ENCODE peak calls at places on chromosomes 2 and 18, in ten cellular contexts. Q, E, W, F, T, X, R, C, D and S are unnamed samples.

GRCh38 chr2:17628349-17629261 is 88.1 kb downstream of the VSNL1 start:
- DNase-seq in Q (no peak), E (no peak), W (no peak), F (no peak), T (no peak), X (no peak), R (no peak), C (no peak), D (peak), S (no peak)

GRCh38 chr2:56589194-56589593 is 405.4 kb downstream of the CCDC85A start:
- DNase-seq in Q (no peak), E (no peak), W (no peak), F (no peak), T (no peak), X (no peak), R (no peak), C (no peak), D (peak), S (no peak)

GRCh38 chr2:23578964-23579671 is 194.1 kb downstream of the KLHL29 start:
- DNase-seq in Q (no peak), E (no peak), W (peak), F (no peak), T (no peak), X (no peak), R (no peak), C (no peak), D (no peak), S (no peak)

GRCh38 chr18:46215902-46216723 is 111.9 kb downstream of the HAUS1 start:
- DNase-seq in Q (no peak), E (no peak), W (no peak), F (no peak), T (no peak), X (no peak), R (no peak), C (no peak), D (no peak), S (no peak)

GRCh38 chr2:63000801-63001200 is 49.8 kb upstream of the OTX1 start:
- DNase-seq in Q (no peak), E (no peak), W (no peak), F (no peak), T (no peak), X (no peak), R (no peak), C (no peak), D (no peak), S (no peak)

GRCh38 chr2:61145990-61146389 is 16.0 kb upstream of the C2orf74 start:
- DNase-seq in Q (no peak), E (no peak), W (no peak), F (no peak), T (no peak), X (no peak), R (no peak), C (no peak), D (no peak), S (no peak)

GRCh38 chr2:23595601-23596251 is 210.7 kb downstream of the KLHL29 start:
- DNase-seq in Q (no peak), E (peak), W (no peak), F (peak), T (no peak), X (no peak), R (no peak), C (no peak), D (peak), S (peak)

GRCh38 chr2:36433311-36434217 is 78.0 kb downstream of the CRIM1 start:
- DNase-seq in Q (no peak), E (peak), W (no peak), F (no peak), T (no peak), X (no peak), R (no peak), C (no peak), D (peak), S (peak)

GRCh38 chr2:163441603-163442002 is 294.2 kb downstream of the FIGN start:
- DNase-seq in Q (no peak), E (no peak), W (no peak), F (no peak), T (no peak), X (no peak), R (no peak), C (no peak), D (peak), S (peak)

GRCh38 chr2:176614049-176614448 is 344.8 kb downstream of the MTX2 start:
- DNase-seq in Q (no peak), E (no peak), W (peak), F (no peak), T (no peak), X (no peak), R (no peak), C (no peak), D (no peak), S (no peak)

GRCh38 chr2:8882094-8882493 is 44.7 kb upstream of the KIDINS220 start:
- DNase-seq in Q (no peak), E (no peak), W (no peak), F (no peak), T (no peak), X (no peak), R (no peak), C (no peak), D (peak), S (peak)

GRCh38 chr2:188291142-188291616 is 495 bp upstream of the GULP1 start:
- DNase-seq in Q (no peak), E (no peak), W (peak), F (peak), T (no peak), X (no peak), R (no peak), C (peak), D (no peak), S (peak)

GRCh38 chr2:148303166-148303565 is 282.3 kb downstream of the MBD5 start:
- DNase-seq in Q (no peak), E (no peak), W (no peak), F (no peak), T (no peak), X (no peak), R (no peak), C (no peak), D (no peak), S (peak)

GRCh38 chr2:223416826-223417610 is 185.1 kb downstream of the SCG2 start:
- DNase-seq in Q (no peak), E (no peak), W (no peak), F (no peak), T (no peak), X (no peak), R (no peak), C (no peak), D (peak), S (no peak)

GRCh38 chr2:86622878-86623548 is 652 bp downstream of the RNF103 start:
- DNase-seq in Q (no peak), E (peak), W (peak), F (peak), T (peak), X (no peak), R (peak), C (peak), D (peak), S (no peak)

GRCh38 chr18:79574938-79575525 is 104.6 kb upstream of the CTDP1 start:
- DNase-seq in Q (peak), E (peak), W (no peak), F (no peak), T (peak), X (no peak), R (no peak), C (peak), D (no peak), S (no peak)

GRCh38 chr18:35775887-35776286 is 194.3 kb downstream of the GALNT1 start:
- DNase-seq in Q (peak), E (no peak), W (peak), F (no peak), T (no peak), X (no peak), R (no peak), C (no peak), D (peak), S (peak)

GRCh38 chr2:157172866-157173578 is 84.5 kb upstream of the GALNT5 start:
- DNase-seq in Q (no peak), E (no peak), W (no peak), F (no peak), T (no peak), X (no peak), R (no peak), C (no peak), D (no peak), S (no peak)

GRCh38 chr2:101205521-101205998 is 47.1 kb upstream of the CNOT11 start:
- DNase-seq in Q (peak), E (no peak), W (peak), F (peak), T (no peak), X (no peak), R (no peak), C (peak), D (peak), S (peak)

GRCh38 chr2:70522627-70523026 is 31.0 kb downstream of the TGFA start:
- DNase-seq in Q (no peak), E (no peak), W (no peak), F (no peak), T (no peak), X (no peak), R (no peak), C (no peak), D (no peak), S (no peak)

GRCh38 chr18:70499218-70499691 is 210.4 kb downstream of the SOCS6 start:
- DNase-seq in Q (no peak), E (no peak), W (no peak), F (no peak), T (no peak), X (no peak), R (no peak), C (peak), D (no peak), S (no peak)

GRCh38 chr2:179181002-179181401 is 83.6 kb downstream of the SESTD1 start:
- DNase-seq in Q (no peak), E (no peak), W (no peak), F (no peak), T (no peak), X (no peak), R (no peak), C (no peak), D (no peak), S (no peak)

GRCh38 chr2:39860538-39860937 is 81.5 kb upstream of the THUMPD2 start:
- DNase-seq in Q (no peak), E (no peak), W (no peak), F (no peak), T (no peak), X (no peak), R (no peak), C (no peak), D (peak), S (no peak)

GRCh38 chr2:149924549-149925213 is 337.1 kb upstream of the MMADHC start:
- DNase-seq in Q (no peak), E (no peak), W (no peak), F (no peak), T (no peak), X (no peak), R (no peak), C (no peak), D (peak), S (no peak)

GRCh38 chr2:15758779-15759343 is 167.2 kb downstream of the DDX1 start:
- DNase-seq in Q (no peak), E (peak), W (no peak), F (no peak), T (no peak), X (no peak), R (no peak), C (peak), D (no peak), S (no peak)

GRCh38 chr2:31967790-31968189 is 43.0 kb downstream of the MEMO1 start:
- DNase-seq in Q (no peak), E (no peak), W (no peak), F (no peak), T (no peak), X (no peak), R (no peak), C (no peak), D (no peak), S (no peak)

GRCh38 chr2:127606594-127607398 is 39.2 kb upstream of the GPR17 start:
- DNase-seq in Q (no peak), E (peak), W (no peak), F (no peak), T (no peak), X (no peak), R (no peak), C (peak), D (no peak), S (no peak)

GRCh38 chr2:626491-627339 is 50.5 kb downstream of the TMEM18 start:
- DNase-seq in Q (no peak), E (no peak), W (no peak), F (no peak), T (no peak), X (no peak), R (no peak), C (no peak), D (no peak), S (peak)

GRCh38 chr2:145012214-145012670 is 492.3 kb upstream of the ZEB2 start:
- DNase-seq in Q (no peak), E (no peak), W (peak), F (no peak), T (no peak), X (no peak), R (no peak), C (no peak), D (peak), S (peak)

GRCh38 chr2:225040862-225041209 is 1.4 kb downstream of the DOCK10 start:
- DNase-seq in Q (no peak), E (no peak), W (no peak), F (no peak), T (peak), X (peak), R (no peak), C (no peak), D (no peak), S (peak)

GRCh38 chr2:144452169-144453038 is 67.5 kb downstream of the ZEB2 start:
- DNase-seq in Q (no peak), E (no peak), W (peak), F (no peak), T (no peak), X (no peak), R (no peak), C (no peak), D (no peak), S (peak)

GRCh38 chr2:10242998-10243925 is 59.4 kb upstream of the HPCAL1 start:
- DNase-seq in Q (no peak), E (peak), W (no peak), F (no peak), T (peak), X (no peak), R (no peak), C (no peak), D (no peak), S (no peak)

GRCh38 chr2:165863816-165864221 is 69.8 kb upstream of the GALNT3 start:
- DNase-seq in Q (no peak), E (no peak), W (no peak), F (no peak), T (no peak), X (no peak), R (no peak), C (no peak), D (no peak), S (peak)

GRCh38 chr2:105910497-105911238 is 166.0 kb downstream of the NCK2 start:
- DNase-seq in Q (no peak), E (no peak), W (no peak), F (no peak), T (no peak), X (no peak), R (no peak), C (no peak), D (no peak), S (no peak)

GRCh38 chr2:160635488-160635887 is 141.9 kb upstream of the RBMS1 start:
- DNase-seq in Q (no peak), E (no peak), W (no peak), F (no peak), T (no peak), X (no peak), R (no peak), C (no peak), D (peak), S (no peak)

GRCh38 chr18:55422456-55423185 is 165.4 kb downstream of the TCF4 start:
- DNase-seq in Q (no peak), E (no peak), W (peak), F (no peak), T (no peak), X (peak), R (no peak), C (peak), D (no peak), S (no peak)

GRCh38 chr18:55420977-55421611 is 166.9 kb downstream of the TCF4 start:
- DNase-seq in Q (no peak), E (no peak), W (no peak), F (no peak), T (no peak), X (no peak), R (no peak), C (no peak), D (no peak), S (no peak)

GRCh38 chr18:55420665-55420964 is 167.4 kb downstream of the TCF4 start:
- DNase-seq in Q (no peak), E (no peak), W (no peak), F (no peak), T (no peak), X (peak), R (no peak), C (no peak), D (no peak), S (no peak)

GRCh38 chr18:55419939-55420664 is 167.9 kb downstream of the TCF4 start:
- DNase-seq in Q (no peak), E (no peak), W (peak), F (no peak), T (no peak), X (no peak), R (no peak), C (no peak), D (no peak), S (peak)

DNA sequence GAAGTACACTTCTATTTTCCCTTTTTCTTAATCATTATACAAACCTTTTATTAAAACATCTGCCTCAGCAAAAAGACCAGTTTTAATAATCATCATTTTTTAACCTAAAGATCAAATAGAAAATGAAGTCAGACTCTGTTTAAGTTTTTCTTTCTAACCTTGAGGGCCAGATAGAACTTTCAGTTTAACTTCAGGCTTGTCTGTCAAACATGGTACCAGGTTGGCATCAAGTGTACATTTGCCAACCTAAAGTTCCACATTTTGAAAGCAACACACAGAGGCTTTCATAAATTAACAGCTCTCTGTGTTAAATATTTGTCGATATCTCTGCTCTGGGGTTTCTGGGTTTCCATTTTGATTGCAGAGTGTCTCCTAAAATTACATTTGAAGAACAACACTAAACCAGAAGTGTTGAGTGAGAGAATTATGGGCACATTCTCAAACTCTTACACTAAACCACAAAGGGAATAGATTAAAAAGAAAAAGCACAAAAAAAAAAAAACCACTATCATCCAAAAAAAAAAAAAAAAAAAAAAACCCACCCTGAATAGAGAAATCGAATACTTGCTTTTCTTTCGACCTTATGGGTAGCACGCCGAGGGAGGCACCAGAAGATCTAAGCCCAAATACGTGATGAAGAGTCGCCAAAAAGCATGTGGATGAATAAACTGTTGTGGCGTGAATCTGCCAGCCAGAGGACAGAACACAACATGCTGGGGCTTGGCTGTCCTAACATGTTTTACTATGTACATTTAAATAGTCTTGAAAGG is 166.2 kb downstream of the TCF4 start:
- DNase-seq in Q (no peak), E (no peak), W (peak), F (no peak), T (no peak), X (peak), R (no peak), C (no peak), D (peak), S (no peak)
- H3K27ac ChIP-seq in Q (no peak), E (no peak), W (peak), F (no peak), T (peak), X (peak), R (no peak), C (peak), D (peak), S (peak)

DNA sequence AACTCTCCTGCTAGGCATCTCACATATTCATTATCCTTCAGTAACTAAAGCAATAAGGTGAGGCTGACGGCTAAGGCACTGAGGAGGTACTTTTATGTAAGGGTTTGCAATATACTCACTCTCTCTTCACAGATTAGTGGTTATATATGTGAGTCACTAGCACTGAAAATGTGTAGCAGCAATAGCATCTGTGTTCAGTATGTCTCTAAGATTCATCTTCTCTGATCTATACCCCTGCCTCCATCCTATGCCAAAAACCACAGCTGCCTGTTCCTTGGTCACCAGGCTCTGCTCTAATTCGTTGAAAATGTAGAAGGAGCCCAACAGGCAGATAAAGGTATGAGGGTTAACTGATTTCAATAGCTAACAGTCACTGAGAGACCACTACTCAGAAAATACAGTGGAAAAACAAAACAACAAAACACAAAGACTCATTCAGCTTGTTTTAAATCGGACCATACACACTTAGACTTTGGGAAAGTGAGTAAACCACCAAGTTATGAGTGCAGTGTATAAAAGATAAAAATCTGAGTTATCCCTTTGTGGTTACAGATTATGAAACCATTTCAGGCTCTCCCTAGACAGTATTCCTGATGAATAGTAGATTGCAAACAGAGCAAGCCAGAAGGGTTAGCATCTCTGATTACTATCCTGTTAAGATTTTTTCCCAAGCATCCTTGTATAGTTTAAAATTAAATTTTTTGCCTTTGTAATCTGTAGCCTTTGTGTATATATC is 75.3 kb upstream of the CYP26B1 start:
- DNase-seq in Q (no peak), E (no peak), W (no peak), F (no peak), T (no peak), X (no peak), R (no peak), C (no peak), D (peak), S (no peak)
- H3K27ac ChIP-seq in Q (no peak), E (no peak), W (no peak), F (no peak), T (no peak), X (no peak), R (no peak), C (no peak), D (no peak), S (no peak)

GRCh38 chr2:204255068-204255467 is 290.2 kb upstream of the PARD3B start:
- DNase-seq in Q (no peak), E (no peak), W (no peak), F (no peak), T (no peak), X (no peak), R (no peak), C (no peak), D (no peak), S (no peak)

GRCh38 chr2:204251977-204252376 is 293.3 kb upstream of the PARD3B start:
- DNase-seq in Q (no peak), E (no peak), W (no peak), F (no peak), T (no peak), X (no peak), R (no peak), C (no peak), D (peak), S (no peak)

GRCh38 chr2:204250692-204251091 is 294.6 kb upstream of the PARD3B start:
- DNase-seq in Q (no peak), E (no peak), W (no peak), F (no peak), T (no peak), X (no peak), R (no peak), C (no peak), D (no peak), S (no peak)

GRCh38 chr2:204249437-204249836 is 295.8 kb upstream of the PARD3B start:
- DNase-seq in Q (no peak), E (no peak), W (no peak), F (no peak), T (no peak), X (no peak), R (no peak), C (no peak), D (no peak), S (no peak)

GRCh38 chr2:204251118-204251757 is 294.0 kb upstream of the PARD3B start:
- DNase-seq in Q (no peak), E (no peak), W (no peak), F (no peak), T (no peak), X (no peak), R (no peak), C (no peak), D (no peak), S (no peak)
- H3K27ac ChIP-seq in Q (no peak), E (no peak), W (no peak), F (no peak), T (no peak), X (no peak), R (no peak), C (no peak), D (no peak), S (no peak)

DNA sequence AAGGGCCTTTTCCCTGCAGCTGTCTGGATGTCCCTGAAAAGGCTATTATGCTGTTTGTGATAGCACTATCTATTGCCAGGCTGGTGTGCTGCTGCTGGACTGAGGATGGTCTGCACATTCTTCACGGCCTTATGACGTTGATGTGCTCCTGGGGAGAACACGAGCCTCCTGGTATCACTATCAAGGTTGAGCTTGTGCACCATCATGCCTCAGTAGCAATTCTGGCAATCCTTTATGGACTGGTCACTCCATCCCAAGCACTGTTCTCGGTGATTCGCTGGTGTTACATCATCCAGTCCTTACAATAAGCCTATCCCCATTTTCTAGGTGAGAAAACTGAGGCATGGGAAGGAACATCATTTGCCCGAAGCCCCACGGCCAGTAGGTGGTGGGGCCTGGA is 18.2 kb upstream of the CCBE1 start:
- DNase-seq in Q (no peak), E (no peak), W (no peak), F (no peak), T (no peak), X (no peak), R (no peak), C (no peak), D (no peak), S (no peak)
- H3K27ac ChIP-seq in Q (no peak), E (peak), W (no peak), F (no peak), T (no peak), X (no peak), R (no peak), C (no peak), D (no peak), S (no peak)